ENCODE peak calls at places on chromosomes 12 and 14, in four cellular contexts. U, J, M and B are unnamed samples.
A peak's percentile ranks its signal among the peaks of the same experiment; 100 is the strongest.

GRCh38 chr14:79899610-79900009 is 311.7 kb downstream of the DIO2 start:
- DNase-seq in U (no peak), J (no peak), M (no peak), B (no peak)

GRCh38 chr12:113601656-113602263 is 130.1 kb upstream of the LHX5 start:
- DNase-seq in U (no peak), J (no peak), M (peak; percentile 70), B (no peak)

GRCh38 chr14:72619881-72620280 is 274.0 kb downstream of the DPF3 start:
- DNase-seq in U (no peak), J (no peak), M (no peak), B (no peak)

GRCh38 chr12:54611715-54612116 is 23.0 kb downstream of the LACRT start:
- DNase-seq in U (no peak), J (no peak), M (no peak), B (no peak)

GRCh38 chr14:59161571-59162175 is 26.8 kb upstream of the DAAM1 start:
- DNase-seq in U (peak; percentile 33), J (no peak), M (peak; percentile 33), B (peak; percentile 16)

GRCh38 chr14:24224618-24225071 is 7.5 kb downstream of the NEDD8 start:
- DNase-seq in U (peak; percentile 47), J (no peak), M (no peak), B (no peak)

GRCh38 chr12:76927170-76927784 is 48.5 kb upstream of the CSRP2 start:
- DNase-seq in U (no peak), J (no peak), M (peak; percentile 90), B (no peak)

GRCh38 chr14:61042220-61042619 is 61.2 kb downstream of the SLC38A6 start:
- DNase-seq in U (no peak), J (no peak), M (no peak), B (no peak)

GRCh38 chr14:35335388-35336092 is 43.4 kb downstream of the PSMA6 start:
- DNase-seq in U (no peak), J (no peak), M (no peak), B (no peak)

GRCh38 chr14:31937730-31938346 is 139.3 kb upstream of the ARHGAP5 start:
- DNase-seq in U (no peak), J (no peak), M (no peak), B (no peak)

GRCh38 chr14:54653764-54654469 is 87.0 kb downstream of the SAMD4A start:
- DNase-seq in U (no peak), J (no peak), M (no peak), B (no peak)

GRCh38 chr14:76313861-76314260 is 62.1 kb upstream of the ESRRB start:
- DNase-seq in U (no peak), J (no peak), M (peak; percentile 17), B (no peak)

GRCh38 chr12:106302401-106303201 is at the start of gene TCP11L2:
- DNase-seq in U (no peak), J (peak; percentile 98), M (peak; percentile 87), B (no peak)

GRCh38 chr12:106329231-106329985 is 26.9 kb downstream of the TCP11L2 start:
- DNase-seq in U (no peak), J (no peak), M (no peak), B (no peak)

GRCh38 chr14:70955543-70956480 is 48.6 kb downstream of the PCNX1 start:
- DNase-seq in U (peak; percentile 7), J (no peak), M (peak; percentile 41), B (no peak)

GRCh38 chr14:33943081-33943480 is 7.8 kb downstream of the EGLN3 start:
- DNase-seq in U (no peak), J (no peak), M (no peak), B (no peak)

GRCh38 chr14:73381379-73382013 is 76.8 kb downstream of the NUMB start:
- DNase-seq in U (no peak), J (no peak), M (no peak), B (no peak)

GRCh38 chr12:16685107-16685506 is 79.1 kb upstream of the LMO3 start:
- DNase-seq in U (no peak), J (no peak), M (peak; percentile 12), B (no peak)

GRCh38 chr14:79281244-79282199 is 929.8 kb downstream of the DIO2 start:
- DNase-seq in U (no peak), J (no peak), M (peak; percentile 41), B (no peak)

GRCh38 chr12:41521872-41522379 is 333.8 kb downstream of the PDZRN4 start:
- DNase-seq in U (peak; percentile 84), J (no peak), M (no peak), B (peak; percentile 75)

GRCh38 chr12:32166510-32166909 is 59.9 kb downstream of the BICD1 start:
- DNase-seq in U (no peak), J (no peak), M (no peak), B (no peak)

GRCh38 chr12:40164034-40164433 is 58.2 kb upstream of the SLC2A13 start:
- DNase-seq in U (no peak), J (no peak), M (peak; percentile 41), B (no peak)

GRCh38 chr12:44253338-44253856 is 417.5 kb downstream of the TMEM117 start:
- DNase-seq in U (no peak), J (no peak), M (no peak), B (no peak)

GRCh38 chr12:116332705-116333380 is 55.4 kb upstream of the MED13L start:
- DNase-seq in U (no peak), J (no peak), M (no peak), B (no peak)

GRCh38 chr14:97306785-97307246 is 509.6 kb downstream of the VRK1 start:
- DNase-seq in U (no peak), J (no peak), M (no peak), B (no peak)

GRCh38 chr12:49296836-49297694 is 2.1 kb downstream of the PRPH start:
- DNase-seq in U (no peak), J (peak; percentile 82), M (peak; percentile 84), B (no peak)

GRCh38 chr12:53425515-53426150 is 2.0 kb downstream of the AMHR2 start:
- DNase-seq in U (no peak), J (no peak), M (no peak), B (no peak)

GRCh38 chr12:81209001-81209400 is 131.1 kb downstream of the ACSS3 start:
- DNase-seq in U (no peak), J (no peak), M (no peak), B (no peak)

GRCh38 chr14:58744951-58745350 is 107.2 kb downstream of the DACT1 start:
- DNase-seq in U (no peak), J (no peak), M (no peak), B (no peak)

GRCh38 chr12:22395666-22396065 is 61.2 kb upstream of the ST8SIA1 start:
- DNase-seq in U (no peak), J (no peak), M (no peak), B (no peak)

GRCh38 chr12:113757223-113758002 is 208.7 kb downstream of the RBM19 start:
- DNase-seq in U (no peak), J (no peak), M (peak; percentile 35), B (no peak)

GRCh38 chr12:124779161-124780141 is 84.2 kb downstream of the SCARB1 start:
- DNase-seq in U (no peak), J (peak; percentile 58), M (no peak), B (no peak)

GRCh38 chr14:95876769-95877490 is at the start of gene TUNAR:
- DNase-seq in U (no peak), J (no peak), M (peak; percentile 79), B (no peak)

GRCh38 chr12:62861586-62861985 is 73.4 kb downstream of the PPM1H start:
- DNase-seq in U (no peak), J (no peak), M (no peak), B (no peak)

GRCh38 chr12:62860501-62861156 is 74.3 kb downstream of the PPM1H start:
- DNase-seq in U (no peak), J (no peak), M (no peak), B (no peak)

GRCh38 chr12:62862259-62862881 is 72.6 kb downstream of the PPM1H start:
- DNase-seq in U (no peak), J (no peak), M (no peak), B (no peak)

GRCh38 chr12:62859203-62859799 is 75.6 kb downstream of the PPM1H start:
- DNase-seq in U (no peak), J (no peak), M (no peak), B (no peak)

GRCh38 chr12:62861157-62861535 is 73.8 kb downstream of the PPM1H start:
- DNase-seq in U (no peak), J (no peak), M (no peak), B (no peak)
- TF ChIP-seq CTCF in U (no peak), J (no peak), M (no peak), B (no peak)

GRCh38 chr12:99153283-99153682 is 494.3 kb upstream of the GARIN6 start:
- DNase-seq in U (no peak), J (no peak), M (no peak), B (no peak)

GRCh38 chr12:99154264-99154982 is 493.1 kb upstream of the GARIN6 start:
- DNase-seq in U (no peak), J (no peak), M (peak; percentile 40), B (no peak)

GRCh38 chr12:99157946-99158345 is 489.6 kb upstream of the GARIN6 start:
- DNase-seq in U (no peak), J (no peak), M (no peak), B (no peak)

GRCh38 chr12:99152337-99152736 is 495.2 kb upstream of the GARIN6 start:
- DNase-seq in U (no peak), J (no peak), M (no peak), B (no peak)

GRCh38 chr12:99154983-99155336 is 492.6 kb upstream of the GARIN6 start:
- DNase-seq in U (no peak), J (no peak), M (peak; percentile 42), B (no peak)
- H3K4me3 ChIP-seq in U (no peak overlapping the region), J (no peak overlapping the region), M (peak overlapping the region; percentile 23), B (no peak overlapping the region)

GRCh38 chr14:37124617-37125016 is 47.8 kb downstream of the SLC25A21 start:
- DNase-seq in U (no peak), J (no peak), M (peak; percentile 69), B (no peak)
- TF ChIP-seq CTCF in U (no peak), J (no peak), M (peak; percentile 62), B (no peak)

DNA sequence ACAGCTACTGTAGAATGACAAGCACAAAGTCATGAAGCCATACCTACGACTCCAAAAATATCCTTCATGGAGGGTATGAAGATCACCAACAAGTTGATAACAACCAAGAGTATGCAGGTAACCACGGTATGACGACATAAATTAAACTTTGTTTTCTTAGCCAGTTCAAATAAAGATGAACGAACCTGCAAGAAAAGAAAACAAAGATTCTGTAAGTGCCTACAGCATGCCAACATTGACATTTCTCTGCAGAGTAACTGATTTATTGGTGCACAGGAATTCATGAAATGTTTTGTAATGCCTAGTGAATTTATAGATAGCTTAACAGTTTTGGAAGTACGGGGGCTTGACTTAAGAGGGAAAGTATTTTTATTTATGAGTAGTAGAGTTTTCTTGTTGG is 71.0 kb downstream of the SLC38A1 start:
- DNase-seq in U (no peak), J (no peak), M (no peak), B (no peak)
- H3K4me3 ChIP-seq in U (no peak overlapping the region), J (no peak overlapping the region), M (no peak overlapping the region), B (no peak overlapping the region)

GRCh38 chr12:111137968-111138367 is 217.6 kb upstream of the MYL2 start:
- DNase-seq in U (no peak), J (no peak), M (no peak), B (no peak)
- TF ChIP-seq CTCF in U (no peak), J (no peak), M (peak; percentile 8), B (no peak)

DNA sequence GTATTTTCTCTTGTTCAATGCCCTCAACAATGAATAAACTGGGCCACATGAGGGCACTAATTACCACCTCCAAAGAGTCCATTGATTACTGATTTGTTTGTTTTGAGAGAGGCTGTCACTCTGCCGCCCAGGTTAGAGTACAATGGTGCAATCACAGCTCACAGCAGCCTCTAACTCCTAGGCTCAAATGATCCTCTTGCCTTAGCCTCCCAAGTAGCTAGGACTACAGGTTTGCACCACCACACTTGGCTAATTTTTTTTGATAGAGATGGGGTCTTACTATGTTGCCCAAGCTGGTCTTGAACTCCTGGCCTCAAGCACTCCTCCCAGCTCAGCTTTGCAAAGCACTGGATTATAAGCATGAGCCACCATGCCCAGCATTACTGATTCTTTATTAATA is 28.3 kb upstream of the SYCP3 start:
- DNase-seq in U (no peak), J (no peak), M (no peak), B (no peak)
- H3K4me3 ChIP-seq in U (no peak overlapping the region), J (no peak overlapping the region), M (no peak overlapping the region), B (no peak overlapping the region)